ENCODE peak calls at places on chromosome 2, in five cellular contexts. C is A549, O is HepG2, G is Panc1, P is heart left ventricle. X is an unnamed sample.
A peak's percentile ranks its signal among the peaks of the same experiment; 100 is the strongest.

GRCh38 chr2:200703132-200703925 is 108.4 kb upstream of the BZW1 start:
- ATAC-seq in C (peak; percentile 40), O (peak; percentile 64), G (peak; percentile 81), P (no peak), X (no peak)

GRCh38 chr2:47771211-47771610 is 11.7 kb upstream of the MSH6 start:
- ATAC-seq in C (peak; percentile 72), O (no peak), G (peak; percentile 82), P (peak; percentile 45), X (no peak)

GRCh38 chr2:237530472-237531433 is 35.6 kb upstream of the PRLH start:
- ATAC-seq in C (no peak), O (no peak), G (no peak), P (no peak), X (no peak)

GRCh38 chr2:222102746-222103349 is 195.9 kb downstream of the PAX3 start:
- ATAC-seq in C (no peak), O (no peak), G (no peak), P (no peak), X (no peak)

GRCh38 chr2:138381373-138381772 is 120.2 kb upstream of the SPOPL start:
- ATAC-seq in C (no peak), O (no peak), G (no peak), P (no peak), X (no peak)

GRCh38 chr2:177296047-177296446 is 31.5 kb upstream of the NFE2L2 start:
- ATAC-seq in C (peak; percentile 43), O (peak; percentile 30), G (peak; percentile 68), P (peak; percentile 38), X (no peak)

GRCh38 chr2:140580799-140581198 is 1550.0 kb downstream of the LRP1B start:
- ATAC-seq in C (no peak), O (no peak), G (no peak), P (no peak), X (no peak)

GRCh38 chr2:208015475-208015874 is 9.9 kb downstream of the PLEKHM3 start:
- ATAC-seq in C (no peak), O (peak; percentile 42), G (no peak), P (no peak), X (no peak)

GRCh38 chr2:229071292-229071976 is 199.7 kb downstream of the PID1 start:
- ATAC-seq in C (no peak), O (no peak), G (no peak), P (peak; percentile 93), X (peak; percentile 41)

GRCh38 chr2:160228141-160228963 is 28.3 kb upstream of the ITGB6 start:
- ATAC-seq in C (peak; percentile 51), O (no peak), G (no peak), P (peak; percentile 44), X (no peak)

GRCh38 chr2:47503481-47504070 is 100.6 kb downstream of the MSH2 start:
- ATAC-seq in C (no peak), O (peak; percentile 23), G (no peak), P (no peak), X (no peak)

GRCh38 chr2:235638541-235639192 is 144.8 kb downstream of the AGAP1 start:
- ATAC-seq in C (no peak), O (peak; percentile 31), G (no peak), P (no peak), X (no peak)

GRCh38 chr2:64669288-64669687 is 15.6 kb upstream of the SERTAD2 start:
- ATAC-seq in C (no peak), O (peak; percentile 78), G (no peak), P (no peak), X (no peak)

GRCh38 chr2:207632575-207633492 is 7.6 kb upstream of the METTL21A start:
- ATAC-seq in C (peak; percentile 96), O (peak; percentile 76), G (peak; percentile 66), P (no peak), X (no peak)

GRCh38 chr2:231068525-231069222 is 12.0 kb downstream of the PSMD1 start:
- ATAC-seq in C (peak; percentile 99), O (peak; percentile 89), G (peak; percentile 97), P (no peak), X (no peak)

GRCh38 chr2:177547122-177547521 is 154.5 kb downstream of the AGPS start:
- ATAC-seq in C (no peak), O (no peak), G (no peak), P (no peak), X (no peak)

DNA sequence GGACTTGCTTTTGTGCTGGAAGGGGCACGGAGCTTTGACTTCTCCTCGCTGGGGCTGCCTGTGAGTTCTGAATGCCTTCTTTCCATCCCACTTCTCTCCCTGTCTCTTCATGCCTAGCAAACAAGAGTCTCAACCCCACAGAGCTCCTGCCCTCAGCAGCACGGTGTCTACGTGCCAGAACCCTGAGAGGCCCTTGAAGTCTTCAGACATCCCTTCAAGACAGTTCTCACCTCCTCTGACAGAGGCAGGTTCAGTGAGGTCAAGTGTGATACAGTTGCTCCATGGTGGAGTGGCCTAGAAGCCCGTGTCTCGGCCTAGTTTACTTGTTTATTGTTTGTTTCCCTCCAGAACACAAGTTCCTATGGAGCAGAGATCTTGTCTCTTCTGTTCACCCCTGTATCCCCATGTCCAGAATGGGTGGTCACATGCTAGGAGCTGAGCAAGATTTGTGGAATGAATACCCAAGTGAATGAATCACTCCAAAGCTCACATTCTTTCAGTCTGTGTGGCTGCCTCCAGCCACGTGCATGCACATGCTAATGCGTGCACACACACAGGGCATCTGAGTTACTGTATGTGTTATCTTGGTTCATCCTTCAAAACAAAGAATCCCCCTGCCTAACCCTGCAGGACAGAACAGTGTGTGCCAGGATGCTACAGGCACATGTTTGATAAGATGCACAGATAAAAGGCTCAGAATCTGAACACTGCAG is 391.7 kb downstream of the NBAS start:
- ATAC-seq in C (peak; percentile 94), O (no peak), G (no peak), P (peak; percentile 38), X (peak; percentile 81)
- H3K4me3 ChIP-seq in C (no peak overlapping the region), O (no peak overlapping the region), G (no peak overlapping the region), P (no peak overlapping the region), X (no peak overlapping the region)

DNA sequence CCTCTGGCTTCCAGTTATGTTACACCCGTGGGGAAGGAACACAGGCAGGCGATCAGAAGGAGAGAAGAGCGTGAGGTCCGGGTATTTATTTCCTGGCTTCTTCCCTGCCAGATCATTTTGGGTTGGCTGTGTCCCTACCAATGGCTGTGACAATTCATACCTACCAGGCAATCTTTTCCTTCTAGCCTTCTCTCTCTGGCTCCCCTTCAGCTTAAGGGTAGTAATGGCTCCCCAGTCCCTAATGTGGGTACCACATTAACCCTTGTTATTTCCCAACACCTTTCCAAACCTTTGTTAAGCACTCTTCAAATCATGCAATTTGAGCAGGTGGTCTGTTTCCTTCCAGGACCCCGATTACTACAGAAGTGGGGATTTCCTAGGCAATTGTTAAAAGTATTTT is 78.8 kb upstream of the LYPD6B start:
- ATAC-seq in C (peak; percentile 54), O (no peak), G (no peak), P (no peak), X (no peak)
- TF ChIP-seq CTCF in C (no peak), O (no peak), G (no peak), P (no peak), X (no peak)

GRCh38 chr2:166614027-166614426 is 120.0 kb upstream of the SCN7A start:
- ATAC-seq in C (no peak), O (no peak), G (no peak), P (no peak), X (no peak)
- H3K4me3 ChIP-seq in C (no peak overlapping the region), O (no peak overlapping the region), G (no peak overlapping the region), P (no peak overlapping the region), X (no peak overlapping the region)

DNA sequence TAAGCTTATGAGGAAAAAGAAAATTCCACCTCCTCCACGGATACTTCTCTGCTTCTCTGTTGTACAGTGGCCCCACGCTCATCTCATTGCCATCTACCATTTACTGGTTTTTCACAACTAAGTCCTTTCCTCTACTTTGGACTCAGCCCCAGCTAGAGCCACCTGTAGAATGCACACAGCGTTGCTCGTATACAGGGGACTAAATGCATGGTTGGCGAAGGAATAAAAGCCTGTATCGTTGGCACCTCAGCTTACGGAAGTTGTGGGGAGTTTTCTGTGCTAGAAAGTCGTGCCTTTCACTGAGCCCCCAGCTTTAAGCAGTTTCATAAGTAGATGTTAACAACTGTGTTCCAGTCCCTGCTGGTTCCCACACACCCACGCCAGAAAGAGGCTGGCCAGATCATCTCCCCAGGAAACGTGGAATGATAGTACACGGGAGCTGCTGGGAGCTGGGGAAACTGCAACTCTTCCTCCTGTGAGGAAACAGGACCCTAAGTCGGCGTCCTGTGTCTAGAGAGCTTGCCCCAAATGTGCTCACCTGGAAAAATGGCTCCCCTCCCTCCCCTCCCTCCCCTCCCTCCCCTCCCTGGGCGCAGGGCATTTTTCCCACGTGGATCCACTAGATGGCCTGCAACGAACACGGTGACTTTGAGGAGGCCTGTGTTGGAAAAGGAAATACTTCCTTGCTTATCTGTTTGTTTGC is 43.7 kb upstream of the RFX8 start:
- ATAC-seq in C (peak; percentile 67), O (peak; percentile 87), G (peak; percentile 84), P (peak; percentile 74), X (peak; percentile 29)
- TF ChIP-seq CTCF in C (peak; percentile 70), O (peak; percentile 82), G (peak; percentile 82), P (peak; percentile 51), X (peak; percentile 59)

DNA sequence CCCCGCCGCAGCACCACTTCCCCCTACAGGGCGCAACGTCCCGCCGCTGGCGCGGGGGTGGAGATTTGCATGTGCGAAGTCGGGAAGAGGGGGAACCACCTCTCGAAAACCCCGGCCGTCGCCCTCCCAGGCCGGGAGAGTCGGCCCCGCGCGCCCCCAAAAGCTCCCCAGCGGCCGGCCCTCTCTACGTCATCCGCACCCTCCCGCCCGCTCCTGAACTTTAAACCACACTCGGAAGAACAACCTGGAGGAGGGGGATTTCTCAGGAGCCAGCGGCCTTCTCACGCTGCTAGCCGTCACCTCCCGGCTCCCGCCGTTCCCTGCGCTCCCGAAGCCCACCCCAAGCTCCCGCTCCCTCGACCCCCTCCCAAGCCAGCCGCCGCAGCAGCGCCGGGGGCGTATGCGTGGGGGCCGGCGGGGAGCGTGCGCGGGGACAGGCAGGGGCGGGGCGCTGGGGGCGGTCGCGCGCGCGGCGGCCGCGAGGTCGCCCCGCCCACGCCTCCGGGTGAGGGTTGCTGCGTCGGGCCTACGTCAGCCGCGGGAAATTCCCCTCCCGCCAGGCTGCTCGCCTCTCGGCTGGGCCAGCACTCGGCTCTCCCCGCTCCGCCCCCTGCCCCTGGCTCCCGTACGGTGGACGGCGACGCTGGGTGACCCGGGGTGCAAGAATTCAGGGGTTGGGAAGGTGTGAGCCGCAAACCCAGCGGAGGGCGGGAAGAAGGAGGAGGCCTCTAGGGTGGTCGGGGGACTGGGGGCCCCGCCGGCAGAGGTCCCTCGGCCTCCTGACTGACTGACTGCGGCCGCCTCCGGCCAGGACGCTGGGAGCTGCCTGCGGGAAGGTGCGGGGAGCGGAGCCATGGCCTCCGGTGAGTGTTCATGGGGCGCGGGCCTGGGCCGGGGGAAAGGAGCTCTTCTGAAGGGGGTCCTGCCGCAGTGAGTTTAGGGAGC is at the start of gene REL:
- ATAC-seq in C (peak; percentile 94), O (peak; percentile 93), G (peak; percentile 99), P (peak; percentile 97), X (peak; percentile 98)
- H3K4me3 ChIP-seq in C (peak within 1 kb of the TSS; percentile 67), O (peak within 1 kb of the TSS; percentile 98), G (peak within 1 kb of the TSS; percentile 85), P (peak within 1 kb of the TSS; percentile 54), X (peak within 1 kb of the TSS; percentile 79)

GRCh38 chr2:55000335-55000734 is 49.9 kb downstream of the RTN4 start:
- ATAC-seq in C (no peak), O (no peak), G (no peak), P (no peak), X (no peak)

GRCh38 chr2:54999182-54999581 is 51.1 kb downstream of the RTN4 start:
- ATAC-seq in C (no peak), O (no peak), G (peak; percentile 28), P (peak; percentile 56), X (no peak)

GRCh38 chr2:54995553-54995952 is 54.7 kb downstream of the RTN4 start:
- ATAC-seq in C (peak; percentile 15), O (no peak), G (no peak), P (no peak), X (no peak)

GRCh38 chr2:54997826-54998225 is 52.4 kb downstream of the RTN4 start:
- ATAC-seq in C (no peak), O (no peak), G (no peak), P (no peak), X (no peak)
- TF ChIP-seq CTCF in C (no peak), O (no peak), G (peak; percentile 27), P (no peak), X (no peak)

X was measured in gastroesophageal sphincter.